ENCODE peak calls at places on chromosomes 11 and 22, in seven cellular contexts. P, T, A, Z, N, R and G are unnamed samples.

GRCh38 chr22:24106385-24107381 is 74.6 kb upstream of the SUSD2 start:
- DNase-seq in P (no peak), T (peak), A (no peak), Z (no peak), N (no peak), R (no peak), G (peak)

GRCh38 chr11:101390539-101390938 is 193.3 kb downstream of the TRPC6 start:
- DNase-seq in P (no peak), T (peak), A (peak), Z (no peak), N (peak), R (peak), G (no peak)

GRCh38 chr11:67301951-67302516 is 1.3 kb upstream of the SSH3 start:
- DNase-seq in P (peak), T (peak), A (peak), Z (no peak), N (peak), R (peak), G (peak)

GRCh38 chr11:130217133-130217631 is 57.6 kb downstream of the ST14 start:
- DNase-seq in P (no peak), T (no peak), A (no peak), Z (no peak), N (no peak), R (no peak), G (peak)

GRCh38 chr11:74366576-74366975 is 31.7 kb downstream of the PGM2L1 start:
- DNase-seq in P (no peak), T (peak), A (peak), Z (no peak), N (peak), R (peak), G (peak)

GRCh38 chr22:47813661-47814060 is 1051.2 kb downstream of the TBC1D22A start:
- DNase-seq in P (no peak), T (no peak), A (no peak), Z (no peak), N (no peak), R (no peak), G (no peak)

GRCh38 chr11:131038597-131038996 is 122.3 kb upstream of the SNX19 start:
- DNase-seq in P (peak), T (peak), A (peak), Z (peak), N (peak), R (peak), G (peak)

GRCh38 chr11:126140932-126141291 is 70.5 kb downstream of the RPUSD4 start:
- DNase-seq in P (no peak), T (peak), A (peak), Z (peak), N (no peak), R (peak), G (no peak)

GRCh38 chr22:31055322-31056159 is 25.6 kb upstream of the SMTN start:
- DNase-seq in P (no peak), T (peak), A (peak), Z (peak), N (peak), R (peak), G (peak)

GRCh38 chr11:111808063-111808588 is 41.9 kb upstream of the PPP2R1B start:
- DNase-seq in P (no peak), T (no peak), A (no peak), Z (no peak), N (no peak), R (no peak), G (no peak)

GRCh38 chr11:111846063-111846462 is 25.3 kb downstream of the ALG9 start:
- DNase-seq in P (no peak), T (peak), A (peak), Z (peak), N (peak), R (peak), G (no peak)

GRCh38 chr11:130945945-130946344 is 29.7 kb upstream of the SNX19 start:
- DNase-seq in P (no peak), T (peak), A (peak), Z (peak), N (peak), R (peak), G (no peak)

GRCh38 chr11:116454951-116455350 is 317.8 kb downstream of the BUD13 start:
- DNase-seq in P (no peak), T (no peak), A (no peak), Z (no peak), N (no peak), R (no peak), G (no peak)

GRCh38 chr22:23856721-23857605 is 712 bp upstream of the SLC2A11 start:
- DNase-seq in P (no peak), T (peak), A (peak), Z (no peak), N (no peak), R (peak), G (peak)

GRCh38 chr11:93784935-93785360 is 866 bp downstream of the MED17 start:
- DNase-seq in P (peak), T (no peak), A (no peak), Z (no peak), N (no peak), R (peak), G (peak)

GRCh38 chr22:22410121-22410520 is 98.4 kb downstream of the ZNF280B start:
- DNase-seq in P (peak), T (no peak), A (peak), Z (no peak), N (no peak), R (no peak), G (no peak)

GRCh38 chr11:11993814-11994213 is 14.6 kb downstream of the DKK3 start:
- DNase-seq in P (no peak), T (peak), A (peak), Z (no peak), N (peak), R (peak), G (no peak)

GRCh38 chr22:35319244-35319985 is 19.7 kb downstream of the TOM1 start:
- DNase-seq in P (no peak), T (no peak), A (no peak), Z (no peak), N (no peak), R (no peak), G (peak)

GRCh38 chr11:70505761-70506657 is 107.7 kb downstream of the CTTN start:
- DNase-seq in P (no peak), T (no peak), A (no peak), Z (no peak), N (no peak), R (peak), G (no peak)

GRCh38 chr11:118572914-118573550 is 823 bp downstream of the ARCN1 start:
- DNase-seq in P (peak), T (peak), A (peak), Z (no peak), N (peak), R (peak), G (peak)

GRCh38 chr11:118574636-118575035 is 2.4 kb downstream of the ARCN1 start:
- DNase-seq in P (no peak), T (no peak), A (no peak), Z (no peak), N (no peak), R (no peak), G (no peak)

GRCh38 chr11:118569670-118570069 is 2.5 kb upstream of the ARCN1 start:
- DNase-seq in P (no peak), T (no peak), A (no peak), Z (no peak), N (no peak), R (no peak), G (no peak)

GRCh38 chr11:118570787-118571186 is 1.4 kb upstream of the ARCN1 start:
- DNase-seq in P (no peak), T (no peak), A (no peak), Z (no peak), N (no peak), R (no peak), G (no peak)

GRCh38 chr11:118572075-118572913 is at the start of gene ARCN1:
- DNase-seq in P (peak), T (peak), A (peak), Z (peak), N (peak), R (peak), G (peak)
- H3K4me3 ChIP-seq in P (peak), T (peak), A (peak), Z (peak), N (peak), R (peak), G (peak)

GRCh38 chr11:27174026-27174425 is 133.4 kb downstream of the BBOX1 start:
- DNase-seq in P (no peak), T (no peak), A (no peak), Z (no peak), N (no peak), R (no peak), G (no peak)
- H3K4me3 ChIP-seq in P (no peak), T (no peak), A (no peak), Z (no peak), N (no peak), R (no peak), G (no peak)

GRCh38 chr11:6608011-6608410 is 4.0 kb downstream of the TAF10 start:
- DNase-seq in P (no peak), T (no peak), A (no peak), Z (no peak), N (no peak), R (no peak), G (no peak)
- H3K4me3 ChIP-seq in P (no peak), T (no peak), A (no peak), Z (no peak), N (no peak), R (no peak), G (no peak)

GRCh38 chr11:57482782-57483569 is 22.6 kb downstream of the RTN4RL2 start:
- DNase-seq in P (no peak), T (peak), A (peak), Z (no peak), N (peak), R (peak), G (peak)
- H3K4me3 ChIP-seq in P (no peak), T (peak), A (peak), Z (peak), N (peak), R (peak), G (peak)

GRCh38 chr11:32706985-32707736 is 87.3 kb downstream of the CCDC73 start:
- DNase-seq in P (no peak), T (peak), A (peak), Z (peak), N (no peak), R (peak), G (no peak)
- H3K4me3 ChIP-seq in P (no peak), T (no peak), A (no peak), Z (no peak), N (no peak), R (no peak), G (no peak)

GRCh38 chr11:128624269-128625170 is 37.2 kb upstream of the ETS1 start:
- DNase-seq in P (no peak), T (no peak), A (no peak), Z (no peak), N (no peak), R (no peak), G (peak)
- H3K4me3 ChIP-seq in P (no peak), T (no peak), A (no peak), Z (no peak), N (no peak), R (no peak), G (no peak)

GRCh38 chr22:39237276-39238123 is 7.3 kb downstream of the PDGFB start:
- DNase-seq in P (no peak), T (no peak), A (no peak), Z (no peak), N (no peak), R (no peak), G (peak)
- H3K4me3 ChIP-seq in P (no peak), T (no peak), A (no peak), Z (no peak), N (no peak), R (no peak), G (no peak)

DNA sequence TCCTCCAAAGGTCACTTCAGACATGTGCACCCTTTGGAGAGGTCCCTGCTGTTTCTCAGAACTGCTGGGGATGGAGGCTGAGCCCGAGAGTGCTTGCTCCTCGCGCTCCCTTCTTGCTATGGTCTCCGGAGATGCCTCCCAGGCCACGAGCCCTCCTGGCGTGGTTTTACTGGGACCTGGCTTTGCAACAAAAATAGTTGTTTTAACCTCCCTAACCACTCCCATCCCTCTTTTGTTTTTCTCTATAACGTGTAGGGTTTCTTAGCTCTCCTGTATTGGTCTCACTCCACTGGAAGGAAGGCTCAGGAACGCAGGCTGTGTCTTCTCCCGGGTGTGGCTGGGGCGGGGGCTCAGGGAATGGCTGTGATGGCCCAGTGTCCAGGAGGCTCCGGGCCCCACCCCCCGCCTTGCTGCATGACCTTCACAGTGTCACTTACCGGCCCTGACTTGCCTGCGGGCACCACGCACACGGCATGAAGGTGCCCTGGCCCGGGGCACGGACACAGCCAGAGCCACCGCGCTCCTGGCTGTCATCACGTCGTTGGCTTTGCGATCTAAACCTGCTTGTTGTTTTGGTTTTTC is 5.6 kb downstream of the PTDSS2 start:
- DNase-seq in P (no peak), T (no peak), A (no peak), Z (no peak), N (no peak), R (no peak), G (no peak)
- H3K4me3 ChIP-seq in P (no peak), T (no peak), A (no peak), Z (no peak), N (no peak), R (no peak), G (no peak)

DNA sequence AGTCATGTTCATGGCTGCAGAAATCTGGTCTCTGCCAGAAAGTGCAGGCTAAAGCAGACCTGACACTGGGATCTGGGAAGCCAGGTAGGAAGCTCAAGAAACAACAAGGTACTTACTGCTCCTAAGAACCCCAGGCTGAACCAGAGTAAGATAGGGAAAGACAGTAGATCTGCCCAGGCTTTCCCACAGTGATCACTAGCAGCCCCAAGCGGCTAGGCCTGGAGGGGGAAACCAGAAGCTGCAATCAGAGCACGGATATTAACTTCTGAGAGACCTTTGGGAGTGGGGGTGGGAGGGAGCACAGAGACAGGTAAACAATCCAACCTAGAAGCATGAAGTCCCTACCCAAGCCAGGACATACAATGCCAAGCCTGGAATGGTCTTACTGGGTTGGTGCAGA is 135.2 kb upstream of the C11orf58 start:
- DNase-seq in P (peak), T (peak), A (no peak), Z (no peak), N (no peak), R (no peak), G (peak)
- H3K4me3 ChIP-seq in P (peak), T (no peak), A (no peak), Z (no peak), N (no peak), R (no peak), G (no peak)